ENCODE peak calls at places on chromosome 2, in seven cellular contexts. G is substantia nigra, Y is fibroblast of lung, E is pancreas, P is NCI-H774, A is chondrocyte, J is NCI-H1092. X is an unnamed sample.

GRCh38 chr2:65273344-65273743 is 45.7 kb downstream of the ACTR2 start:
- DNase-seq in A (no peak), P (no peak), J (no peak), G (no peak), Y (no peak), E (no peak), X (no peak)

GRCh38 chr2:71067567-71068217 is 756 bp upstream of the NAGK start:
- DNase-seq in G (no peak), A (no peak), J (no peak), E (no peak), Y (peak), P (no peak), X (peak)

GRCh38 chr2:74199275-74199701 is 873 bp downstream of the MTHFD2 start:
- DNase-seq in A (no peak), Y (no peak), G (no peak), P (no peak), J (no peak), E (no peak), X (no peak)

GRCh38 chr2:98026927-98027522 is 31.3 kb upstream of the TMEM131 start:
- DNase-seq in E (no peak), J (no peak), Y (no peak), G (no peak), A (no peak), P (no peak), X (no peak)

GRCh38 chr2:1226766-1227165 is 186.5 kb upstream of the TPO start:
- DNase-seq in Y (no peak), P (peak), J (peak), A (no peak), G (no peak), E (no peak), X (no peak)

GRCh38 chr2:64586883-64587481 is 62.9 kb downstream of the AFTPH start:
- DNase-seq in G (no peak), Y (peak), E (no peak), A (no peak), P (peak), J (no peak), X (no peak)

GRCh38 chr2:207133493-207133861 is 32.3 kb downstream of the KLF7 start:
- DNase-seq in J (peak), E (no peak), G (no peak), P (peak), A (no peak), Y (no peak), X (no peak)

GRCh38 chr2:14114275-14114674 is 518.2 kb upstream of the LRATD1 start:
- DNase-seq in G (no peak), J (no peak), P (no peak), E (no peak), A (no peak), Y (no peak), X (no peak)

GRCh38 chr2:176729706-176730569 is 460.7 kb downstream of the MTX2 start:
- DNase-seq in E (peak), P (no peak), A (no peak), G (peak), Y (peak), J (peak), X (no peak)

GRCh38 chr2:237874585-237875161 is 15.2 kb downstream of the RAMP1 start:
- DNase-seq in P (no peak), G (no peak), E (no peak), Y (peak), A (no peak), J (no peak), X (peak)

GRCh38 chr2:72236445-72237067 is 88.9 kb upstream of the CYP26B1 start:
- DNase-seq in P (no peak), Y (peak), A (no peak), E (no peak), G (no peak), J (no peak), X (no peak)

GRCh38 chr2:101474752-101475384 is at the start of gene RFX8:
- DNase-seq in Y (peak), G (no peak), P (no peak), E (no peak), J (no peak), A (no peak), X (no peak)

GRCh38 chr2:104745856-104746255 is 108.1 kb upstream of the POU3F3 start:
- DNase-seq in E (no peak), G (no peak), Y (no peak), P (no peak), A (no peak), J (no peak), X (no peak)

GRCh38 chr2:233995985-233996384 is 54.5 kb upstream of the SPP2 start:
- DNase-seq in E (no peak), A (no peak), G (no peak), P (no peak), Y (peak), J (no peak), X (no peak)

GRCh38 chr2:96527990-96528679 is 8.4 kb upstream of the ARID5A start:
- DNase-seq in P (no peak), G (peak), Y (peak), A (no peak), E (no peak), J (no peak), X (peak)

GRCh38 chr2:123791716-123792115 is 233.4 kb upstream of the CNTNAP5 start:
- DNase-seq in A (no peak), G (no peak), E (no peak), Y (no peak), P (no peak), J (no peak), X (no peak)

GRCh38 chr2:96872591-96873349 is 2.9 kb upstream of the SEMA4C start:
- DNase-seq in Y (peak), A (no peak), E (no peak), G (no peak), P (no peak), J (no peak), X (no peak)